ENCODE peak calls at places on chromosomes 4 and X, in four cellular contexts. X is activated T-cell treated with anti-CD3 and anti-CD28 coated beads, Interleukin-2, amount 50 U/mL, for 72 hours; L is ELF-1; K is AG10803. S is an unnamed sample.

GRCh38 chr4:77852892-77853495 is 9.6 kb upstream of the MRPL1 start:
- DNase-seq in X (peak), L (no peak), K (no peak), S (peak)

GRCh38 chr4:128393111-128393704 is 105.6 kb upstream of the PGRMC2 start:
- DNase-seq in X (no peak), L (no peak), K (peak), S (no peak)

GRCh38 chrX:5537098-5537497 is 691.6 kb downstream of the NLGN4X start:
- DNase-seq in X (no peak), L (no peak), K (no peak), S (no peak)

GRCh38 chr4:138310498-138310897 is 68.3 kb upstream of the SLC7A11 start:
- DNase-seq in X (no peak), L (no peak), K (peak), S (no peak)

GRCh38 chrX:39476596-39476995 is 621.2 kb downstream of the BCOR start:
- DNase-seq in X (no peak), L (peak), K (peak), S (no peak)

GRCh38 chr4:6887591-6888371 is 21.8 kb upstream of the TBC1D14 start:
- DNase-seq in X (no peak), L (peak), K (no peak), S (no peak)

GRCh38 chr4:75671802-75672421 is 1.3 kb downstream of the G3BP2 start:
- DNase-seq in X (no peak), L (no peak), K (no peak), S (no peak)

GRCh38 chr4:2301806-2302205 is 39.9 kb upstream of the MXD4 start:
- DNase-seq in X (no peak), L (no peak), K (no peak), S (no peak)

GRCh38 chr4:153684182-153685073 is at the start of gene TLR2:
- DNase-seq in X (peak), L (peak), K (no peak), S (peak)

GRCh38 chr4:156137971-156138581 is 184.4 kb upstream of the CTSO start:
- DNase-seq in X (no peak), L (peak), K (no peak), S (no peak)

GRCh38 chr4:92776080-92776479 is 472.3 kb downstream of the GRID2 start:
- DNase-seq in X (no peak), L (no peak), K (no peak), S (no peak)

GRCh38 chr4:115489284-115489683 is 375.9 kb upstream of the NDST4 start:
- DNase-seq in X (no peak), L (no peak), K (no peak), S (no peak)

GRCh38 chrX:150700107-150700506 is 6.9 kb downstream of the MTMR1 start:
- DNase-seq in X (no peak), L (no peak), K (no peak), S (no peak)

GRCh38 chrX:108834036-108834435 is 97.7 kb upstream of the IRS4 start:
- DNase-seq in X (no peak), L (no peak), K (no peak), S (no peak)

GRCh38 chr4:118957683-118958082 is 69.0 kb downstream of the SYNPO2 start:
- DNase-seq in X (no peak), L (no peak), K (no peak), S (no peak)

GRCh38 chr4:54318904-54319303 is 89.8 kb downstream of the PDGFRA start:
- DNase-seq in X (peak), L (peak), K (peak), S (peak)

GRCh38 chrX:154718607-154719006 is 32.3 kb downstream of the GAB3 start:
- DNase-seq in X (no peak), L (no peak), K (no peak), S (no peak)